ENCODE peak calls at places on chromosomes 3 and 15, in nine cellular contexts. H is WTC11, G is Peyer's patch, J is heart left ventricle, P is right atrium auricular region, Z is astrocyte of the spinal cord, M is body of pancreas, X is psoas muscle, V is left ventricle myocardium inferior. L is an unnamed sample.

GRCh38 chr3:30657914-30658313 is 51.5 kb downstream of the TGFBR2 start:
- DNase-seq in H (no peak), G (no peak), J (no peak), P (no peak), Z (no peak), M (no peak), X (no peak), V (no peak), L (peak)

GRCh38 chr15:83210619-83211018 is 3.0 kb upstream of the HDGFL3 start:
- DNase-seq in H (no peak), G (no peak), J (no peak), P (no peak), Z (peak), M (peak), X (no peak), V (no peak), L (no peak)

GRCh38 chr15:48645558-48646330 is at the start of gene FBN1:
- DNase-seq in H (peak), G (peak), J (peak), P (peak), Z (peak), M (peak), X (peak), V (peak), L (peak)

GRCh38 chr3:146883292-146883691 is 278.1 kb upstream of the PLSCR5 start:
- DNase-seq in H (no peak), G (no peak), J (no peak), P (no peak), Z (no peak), M (no peak), X (no peak), V (no peak), L (no peak)

GRCh38 chr15:44471885-44472284 is 44.5 kb downstream of the CTDSPL2 start:
- DNase-seq in H (no peak), G (no peak), J (no peak), P (no peak), Z (no peak), M (no peak), X (no peak), V (no peak), L (no peak)

GRCh38 chr15:68421798-68422402 is 10.1 kb downstream of the ITGA11 start:
- DNase-seq in H (no peak), G (peak), J (no peak), P (peak), Z (peak), M (no peak), X (no peak), V (no peak), L (no peak)

GRCh38 chr3:118850687-118851086 is 184.0 kb downstream of the IGSF11 start:
- DNase-seq in H (peak), G (no peak), J (no peak), P (no peak), Z (no peak), M (no peak), X (no peak), V (no peak), L (no peak)

GRCh38 chr15:95912280-95912625 is 418.2 kb upstream of the NR2F2 start:
- DNase-seq in H (no peak), G (no peak), J (no peak), P (no peak), Z (no peak), M (no peak), X (no peak), V (no peak), L (no peak)

GRCh38 chr3:165389064-165389463 is 192.9 kb upstream of the SLITRK3 start:
- DNase-seq in H (no peak), G (no peak), J (no peak), P (no peak), Z (no peak), M (no peak), X (no peak), V (no peak), L (no peak)

GRCh38 chr3:110871869-110872268 is 199.7 kb upstream of the NECTIN3 start:
- DNase-seq in H (no peak), G (no peak), J (no peak), P (no peak), Z (no peak), M (no peak), X (no peak), V (no peak), L (no peak)

GRCh38 chr15:79450648-79451047 is 18.5 kb downstream of the MINAR1 start:
- DNase-seq in H (no peak), G (no peak), J (no peak), P (no peak), Z (no peak), M (no peak), X (no peak), V (no peak), L (no peak)

GRCh38 chr3:122305818-122306621 is 19.0 kb upstream of the CSTA start:
- DNase-seq in H (peak), G (peak), J (no peak), P (no peak), Z (no peak), M (peak), X (no peak), V (no peak), L (no peak)

GRCh38 chr3:5002174-5002870 is 23.1 kb downstream of the BHLHE40 start:
- DNase-seq in H (no peak), G (no peak), J (no peak), P (no peak), Z (no peak), M (no peak), X (no peak), V (no peak), L (no peak)

GRCh38 chr3:122794779-122795673 is at the start of gene SLC49A4:
- DNase-seq in H (peak), G (peak), J (peak), P (peak), Z (peak), M (peak), X (peak), V (peak), L (peak)

GRCh38 chr15:51692154-51692553 is 10.9 kb downstream of the SCG3 start:
- DNase-seq in H (no peak), G (no peak), J (no peak), P (no peak), Z (no peak), M (no peak), X (no peak), V (no peak), L (no peak)

GRCh38 chr15:51687565-51687964 is 6.3 kb downstream of the SCG3 start:
- DNase-seq in H (no peak), G (no peak), J (no peak), P (no peak), Z (no peak), M (no peak), X (no peak), V (no peak), L (no peak)

GRCh38 chr15:51688863-51689262 is 7.6 kb downstream of the SCG3 start:
- DNase-seq in H (no peak), G (no peak), J (no peak), P (no peak), Z (no peak), M (no peak), X (no peak), V (no peak), L (no peak)
- TF ChIP-seq CTCF in H (no peak), G (peak), J (no peak), P (no peak), Z (peak), M (no peak), X (peak), V (peak), L (peak)

GRCh38 chr3:42804113-42804830 is at the start of gene HIGD1A:
- DNase-seq in H (peak), G (peak), J (peak), P (peak), Z (peak), M (peak), X (peak), V (peak), L (peak)
- TF ChIP-seq CTCF in H (no peak), G (no peak), J (no peak), P (no peak), Z (no peak), M (no peak), X (no peak), V (no peak), L (no peak)

DNA sequence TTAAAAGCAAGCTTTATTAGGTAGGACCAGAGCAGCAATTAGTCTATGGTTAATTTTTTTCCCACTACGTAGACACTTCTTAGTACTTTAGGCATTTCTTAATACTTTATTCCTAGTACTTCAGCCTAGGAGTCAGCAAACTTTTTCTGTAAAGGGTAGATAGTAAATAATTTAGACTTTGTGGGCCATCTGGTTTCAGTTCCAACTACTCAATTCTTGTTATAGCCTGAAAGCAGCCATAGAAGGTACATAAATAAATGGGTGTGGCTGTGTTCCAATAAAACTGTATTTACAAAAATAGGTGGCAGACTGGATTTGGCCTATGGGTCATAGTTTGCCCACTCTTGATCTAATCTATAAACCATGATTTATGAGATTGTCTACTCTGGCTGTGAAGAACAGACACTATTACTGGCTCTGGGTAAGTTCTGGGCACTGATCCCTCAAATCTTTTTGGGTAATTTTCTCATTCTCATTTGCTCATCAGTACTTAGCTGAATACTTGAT is 524.6 kb upstream of the TBL1XR1 start:
- DNase-seq in H (no peak), G (no peak), J (no peak), P (no peak), Z (no peak), M (no peak), X (no peak), V (no peak), L (no peak)
- TF ChIP-seq CTCF in H (no peak), G (no peak), J (no peak), P (no peak), Z (no peak), M (no peak), X (no peak), V (no peak), L (no peak)

DNA sequence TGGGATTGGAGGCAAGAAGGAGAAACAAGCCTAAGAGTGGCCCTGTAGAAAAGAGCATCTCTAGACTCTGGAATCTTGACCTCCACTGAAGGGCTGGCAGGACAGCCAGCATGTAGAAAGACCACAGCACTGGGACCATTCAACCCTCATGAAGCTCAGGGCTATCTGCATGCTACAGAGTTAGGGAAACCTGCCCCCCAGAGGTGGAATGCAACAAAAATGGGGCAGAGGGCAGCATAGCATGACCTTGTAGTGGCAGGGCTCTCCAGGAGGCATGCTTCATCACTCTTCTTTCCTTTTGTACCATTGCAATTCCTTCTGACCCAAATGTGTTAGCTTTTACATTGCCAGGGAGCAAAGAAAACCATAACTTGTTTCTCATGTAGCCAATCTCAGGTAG is 445.4 kb downstream of the EPHB1 start:
- DNase-seq in H (peak), G (no peak), J (no peak), P (no peak), Z (no peak), M (no peak), X (no peak), V (no peak), L (no peak)
- TF ChIP-seq CTCF in H (peak), G (no peak), J (peak), P (no peak), Z (no peak), M (no peak), X (no peak), V (peak), L (no peak)

DNA sequence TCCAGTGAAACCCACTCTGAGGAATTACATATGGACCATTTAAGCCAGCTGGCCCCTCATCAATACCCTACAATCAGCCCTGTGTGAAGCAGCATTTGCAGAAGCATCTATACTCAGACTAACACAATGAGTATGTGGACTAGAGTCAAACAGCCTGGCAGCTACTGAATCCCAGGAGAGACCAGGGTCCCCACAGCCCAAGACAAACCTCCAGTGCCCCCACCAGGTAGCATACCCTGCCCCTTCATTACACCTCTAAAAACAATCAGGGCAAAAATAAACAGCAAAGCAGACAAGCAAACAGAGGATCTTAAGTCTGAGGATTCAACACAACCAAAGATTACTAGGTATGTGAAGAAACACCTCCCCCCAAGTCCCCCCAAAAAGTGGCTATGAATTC is 157.4 kb downstream of the LEKR1 start:
- DNase-seq in H (no peak), G (no peak), J (no peak), P (no peak), Z (no peak), M (no peak), X (no peak), V (no peak), L (no peak)
- TF ChIP-seq CTCF in H (no peak), G (no peak), J (no peak), P (no peak), Z (no peak), M (no peak), X (no peak), V (no peak), L (no peak)

DNA sequence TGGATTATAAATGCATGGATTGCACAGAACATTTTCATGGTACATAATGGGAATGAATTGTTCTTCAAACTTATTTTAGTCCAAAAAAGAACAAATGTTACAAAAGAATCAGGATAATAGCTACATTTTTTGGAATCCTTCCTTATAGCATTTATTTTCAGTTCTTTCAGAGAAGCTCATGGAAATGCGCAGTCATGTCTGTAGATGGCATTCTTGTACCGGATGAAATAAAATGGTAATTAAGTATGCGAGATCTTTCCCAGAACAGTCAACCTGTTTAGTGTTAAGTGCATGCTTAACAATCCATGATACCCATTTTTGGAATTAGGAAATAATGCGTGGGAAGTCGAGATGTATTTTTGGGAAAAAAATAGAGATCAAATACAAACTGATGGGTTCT is 38.2 kb upstream of the GOLGA8B start:
- DNase-seq in H (no peak), G (no peak), J (no peak), P (no peak), Z (peak), M (no peak), X (no peak), V (no peak), L (peak)
- TF ChIP-seq CTCF in H (no peak), G (peak), J (peak), P (peak), Z (peak), M (peak), X (peak), V (peak), L (peak)

GRCh38 chr15:56869573-56869972 is 48.9 kb upstream of the TCF12 start:
- DNase-seq in H (peak), G (peak), J (peak), P (no peak), Z (no peak), M (peak), X (peak), V (peak), L (no peak)
- TF ChIP-seq CTCF in H (peak), G (peak), J (peak), P (peak), Z (peak), M (no peak), X (peak), V (peak), L (peak)